ENCODE peak calls at places on chromosomes 2 and 18, in eight cellular contexts. V is stimulated activated CD8-positive, alpha-beta memory T cell treated with anti-CD3 and anti-CD28 coated beads, Interleukin-12 subunit alpha, Interleukin-12 subunit beta, amount 100 ng/mL, for 4 hours; E is foreskin fibroblast; D is T1000; S is aorta; O is smooth muscle cell of the brain vasculature; H is activated CD4-positive, alpha-beta T cell treated with anti-CD3 and anti-CD28 coated beads, Interleukin-2, amount 50 U/mL, for 1 hour; K is left ventricle myocardium superior. W is an unnamed sample.

GRCh38 chr2:80054339-80054675 is 250.2 kb downstream of the LRRTM1 start:
- DNase-seq in V (no peak), E (no peak), D (peak), S (no peak), O (no peak), H (no peak), K (no peak), W (no peak)

GRCh38 chr2:222842517-222843174 is 18.2 kb upstream of the ACSL3 start:
- DNase-seq in V (no peak), E (no peak), D (no peak), S (no peak), O (no peak), H (no peak), K (no peak), W (no peak)

GRCh38 chr2:112633708-112634107 is 12.0 kb upstream of the SLC20A1 start:
- DNase-seq in V (no peak), E (no peak), D (no peak), S (no peak), O (no peak), H (no peak), K (no peak), W (no peak)

GRCh38 chr18:75474332-75474731 is 46.8 kb upstream of the SMIM21 start:
- DNase-seq in V (no peak), E (no peak), D (no peak), S (no peak), O (no peak), H (no peak), K (no peak), W (no peak)

GRCh38 chr2:2448178-2448577 is 117.1 kb upstream of the MYT1L start:
- DNase-seq in V (no peak), E (no peak), D (no peak), S (no peak), O (no peak), H (no peak), K (no peak), W (no peak)

GRCh38 chr2:85011747-85012146 is 40.8 kb downstream of the KCMF1 start:
- DNase-seq in V (no peak), E (no peak), D (no peak), S (no peak), O (no peak), H (no peak), K (no peak), W (no peak)

GRCh38 chr2:120150040-120150482 is 73.1 kb downstream of the TMEM185B start:
- DNase-seq in V (no peak), E (peak), D (no peak), S (no peak), O (no peak), H (no peak), K (no peak), W (no peak)

GRCh38 chr18:75226301-75226955 is 15.8 kb downstream of the TSHZ1 start:
- DNase-seq in V (no peak), E (no peak), D (no peak), S (no peak), O (no peak), H (no peak), K (no peak), W (no peak)

GRCh38 chr2:160271166-160272086 is 71.4 kb upstream of the ITGB6 start:
- DNase-seq in V (no peak), E (no peak), D (no peak), S (no peak), O (no peak), H (no peak), K (peak), W (peak)

GRCh38 chr2:212337036-212337435 is 201.6 kb downstream of the ERBB4 start:
- DNase-seq in V (no peak), E (no peak), D (no peak), S (no peak), O (no peak), H (no peak), K (no peak), W (no peak)

GRCh38 chr2:79369127-79369526 is 143.7 kb upstream of the CTNNA2 start:
- DNase-seq in V (no peak), E (no peak), D (no peak), S (no peak), O (no peak), H (no peak), K (no peak), W (no peak)

GRCh38 chr2:168585700-168586099 is 129.6 kb downstream of the CERS6 start:
- DNase-seq in V (no peak), E (no peak), D (no peak), S (no peak), O (no peak), H (no peak), K (no peak), W (no peak)

GRCh38 chr2:50444286-50444685 is 587.6 kb downstream of the NRXN1 start:
- DNase-seq in V (no peak), E (no peak), D (no peak), S (no peak), O (no peak), H (no peak), K (no peak), W (no peak)

GRCh38 chr2:169035887-169036286 is 4.8 kb upstream of the ABCB11 start:
- DNase-seq in V (no peak), E (no peak), D (no peak), S (no peak), O (no peak), H (no peak), K (no peak), W (no peak)

GRCh38 chr18:79496978-79497637 is 101.4 kb downstream of the NFATC1 start:
- DNase-seq in V (no peak), E (peak), D (peak), S (peak), O (peak), H (no peak), K (peak), W (peak)

GRCh38 chr2:182077451-182078142 is 91.9 kb downstream of the PPP1R1C start:
- DNase-seq in V (no peak), E (peak), D (peak), S (no peak), O (peak), H (no peak), K (peak), W (no peak)

GRCh38 chr2:214537929-214538328 is 127.1 kb downstream of the VWC2L start:
- DNase-seq in V (no peak), E (no peak), D (no peak), S (no peak), O (no peak), H (no peak), K (no peak), W (no peak)

GRCh38 chr18:63299837-63300787 is 19.5 kb downstream of the BCL2 start:
- DNase-seq in V (no peak), E (no peak), D (no peak), S (no peak), O (no peak), H (peak), K (no peak), W (no peak)

GRCh38 chr2:149040451-149040850 is 2.0 kb downstream of the LYPD6B start:
- DNase-seq in V (no peak), E (no peak), D (no peak), S (no peak), O (no peak), H (peak), K (no peak), W (no peak)

GRCh38 chr18:59959079-59959478 is 59.3 kb downstream of the PMAIP1 start:
- DNase-seq in V (no peak), E (no peak), D (no peak), S (no peak), O (no peak), H (no peak), K (no peak), W (no peak)

GRCh38 chr2:224802407-224802806 is 86.2 kb upstream of the CCDC195 start:
- DNase-seq in V (no peak), E (peak), D (no peak), S (no peak), O (no peak), H (no peak), K (no peak), W (no peak)

GRCh38 chr2:238061310-238062202 is 755 bp downstream of the SCLY start:
- DNase-seq in V (no peak), E (peak), D (no peak), S (no peak), O (no peak), H (peak), K (no peak), W (no peak)